ENCODE peak calls at places on chromosomes 7 and 10, in nine cellular contexts. D is OCI-LY7; Z is DMS53; T is activated CD4-positive, CD25-positive, alpha-beta regulatory T cell; G is HuH-7.5; S is NCI-H187 treated with DMSO at 0.1 percent for 48 hours; V is NCI-H1930; H is A549; L is SIG-M5. W is an unnamed sample.

GRCh38 chr10:14608381-14609001 is 166.2 kb downstream of the FAM107B start:
- DNase-seq in H (no peak), G (no peak), Z (no peak), T (no peak), L (peak), V (no peak), S (no peak), D (peak), W (no peak)

GRCh38 chr7:23216021-23216420 is 30.6 kb upstream of the GPNMB start:
- DNase-seq in G (no peak), Z (no peak), L (no peak), H (no peak), T (no peak), V (no peak), S (no peak), D (no peak), W (no peak)

GRCh38 chr7:8295638-8296361 is 33.8 kb upstream of the ICA1 start:
- DNase-seq in G (peak), L (peak), Z (peak), S (peak), V (peak), T (no peak), D (peak), H (peak), W (peak)

GRCh38 chr10:101294109-101294508 is 59.9 kb upstream of the BTRC start:
- DNase-seq in H (no peak), D (no peak), T (no peak), V (no peak), L (no peak), Z (no peak), G (no peak), S (no peak), W (no peak)

GRCh38 chr7:155951554-155952158 is 139.4 kb upstream of the SHH start:
- DNase-seq in S (no peak), H (peak), Z (no peak), L (no peak), V (no peak), T (no peak), D (no peak), G (peak), W (peak)

GRCh38 chr7:18996583-18996982 is 120.9 kb downstream of the TWIST1 start:
- DNase-seq in T (no peak), V (no peak), Z (no peak), G (no peak), D (no peak), H (no peak), L (no peak), S (no peak), W (no peak)

GRCh38 chr10:30200019-30200415 is 140.6 kb upstream of the JCAD start:
- DNase-seq in H (no peak), S (no peak), Z (no peak), T (no peak), G (no peak), L (no peak), V (no peak), D (no peak), W (no peak)

GRCh38 chr7:151250181-151251095 is 1.9 kb upstream of the SMARCD3 start:
- DNase-seq in H (no peak), S (no peak), Z (no peak), D (no peak), T (no peak), L (no peak), V (no peak), G (no peak), W (no peak)

GRCh38 chr7:80107278-80107677 is 27.4 kb upstream of the GNAI1 start:
- DNase-seq in V (no peak), S (no peak), G (no peak), D (no peak), T (no peak), H (no peak), Z (no peak), L (no peak), W (no peak)

GRCh38 chr10:129472696-129473555 is 5.9 kb downstream of the MGMT start:
- DNase-seq in V (no peak), H (no peak), D (peak), G (no peak), S (no peak), Z (no peak), L (no peak), T (no peak), W (no peak)

GRCh38 chr7:99000196-99000903 is 122.0 kb downstream of the TRRAP start:
- DNase-seq in L (no peak), G (no peak), Z (no peak), T (no peak), D (no peak), S (no peak), H (no peak), V (no peak), W (no peak)

GRCh38 chr7:18508441-18509427 is 13.2 kb downstream of the HDAC9 start:
- DNase-seq in V (no peak), S (no peak), L (no peak), G (peak), Z (peak), D (no peak), T (no peak), H (peak), W (no peak)

GRCh38 chr7:143295870-143296269 is 7.7 kb downstream of the CASP2 start:
- DNase-seq in V (no peak), Z (no peak), D (no peak), S (no peak), G (no peak), H (no peak), L (no peak), T (no peak), W (no peak)

GRCh38 chr7:6654113-6654841 is 17.2 kb downstream of the ZNF316 start:
- DNase-seq in V (no peak), H (no peak), Z (no peak), T (no peak), D (no peak), S (no peak), G (peak), L (no peak), W (no peak)

GRCh38 chr10:71774916-71775702 is 1.8 kb upstream of the VSIR start:
- DNase-seq in V (no peak), L (peak), S (no peak), D (peak), Z (no peak), G (no peak), H (no peak), T (no peak), W (no peak)

GRCh38 chr10:126090911-126091728 is 194.8 kb downstream of the FANK1 start:
- DNase-seq in L (no peak), S (no peak), T (no peak), G (no peak), H (peak), D (no peak), Z (peak), V (no peak), W (no peak)

GRCh38 chr10:19302117-19302516 is 253.5 kb downstream of the MALRD1 start:
- DNase-seq in G (no peak), V (no peak), H (no peak), L (no peak), Z (peak), S (no peak), T (no peak), D (no peak), W (no peak)

GRCh38 chr7:84510501-84510900 is 315.9 kb upstream of the SEMA3A start:
- DNase-seq in Z (no peak), H (no peak), T (no peak), S (no peak), D (no peak), L (no peak), V (no peak), G (no peak), W (no peak)

GRCh38 chr10:111319866-111320265 is 243.0 kb downstream of the ADRA2A start:
- DNase-seq in S (no peak), H (no peak), V (no peak), Z (no peak), L (no peak), G (no peak), D (no peak), T (no peak), W (no peak)

GRCh38 chr7:89332026-89332425 is 536.5 kb upstream of the TEX47 start:
- DNase-seq in D (no peak), T (no peak), L (no peak), S (no peak), Z (no peak), G (no peak), H (no peak), V (no peak), W (no peak)

GRCh38 chr10:73907841-73908517 is 3.0 kb upstream of the PLAU start:
- DNase-seq in T (no peak), L (peak), H (no peak), S (no peak), V (no peak), Z (no peak), D (no peak), G (no peak), W (no peak)

W was measured in endothelial cell.